ENCODE peak calls at places on chromosomes 6 and 20, in seven cellular contexts. C is AG04450; M is fibroblast of lung; V is adrenal gland; R is CD4-positive, alpha-beta T cell; S is fibroblast of pulmonary artery; G is breast epithelium. X is an unnamed sample.

GRCh38 chr20:36214684-36215256 is 21.5 kb upstream of the AAR2 start:
- DNase-seq in M (peak), C (peak), V (no peak), S (peak), G (no peak), R (no peak), X (peak)

GRCh38 chr6:36676142-36677058 is 2.1 kb upstream of the CDKN1A start:
- DNase-seq in G (peak), R (no peak), M (peak), C (no peak), S (no peak), V (no peak), X (peak)

GRCh38 chr20:40648505-40649072 is 40.4 kb downstream of the MAFB start:
- DNase-seq in S (no peak), V (peak), G (no peak), C (no peak), M (no peak), R (no peak), X (no peak)

GRCh38 chr20:17083738-17084137 is 143.1 kb upstream of the PCSK2 start:
- DNase-seq in C (no peak), S (no peak), G (no peak), R (no peak), V (no peak), M (peak), X (no peak)

GRCh38 chr6:21965953-21966539 is 330.8 kb downstream of the PRL start:
- DNase-seq in C (no peak), G (no peak), M (no peak), V (no peak), R (no peak), S (no peak), X (no peak)

GRCh38 chr20:32585519-32586127 is 490 bp upstream of the NOL4L start:
- DNase-seq in R (no peak), C (no peak), G (no peak), V (no peak), M (no peak), S (no peak), X (no peak)

GRCh38 chr20:38725458-38725958 is 1.2 kb downstream of the SLC32A1 start:
- DNase-seq in M (no peak), S (no peak), C (no peak), R (no peak), V (no peak), G (no peak), X (no peak)

GRCh38 chr6:166512567-166512966 is 73.9 kb downstream of the RAMACL start:
- DNase-seq in R (peak), S (no peak), M (no peak), V (no peak), G (no peak), C (no peak), X (no peak)

GRCh38 chr20:31547720-31548298 is 33.6 kb downstream of the HM13 start:
- DNase-seq in S (no peak), R (no peak), M (no peak), V (no peak), C (no peak), G (no peak), X (no peak)

GRCh38 chr20:39347626-39348025 is 385.5 kb downstream of the DHX35 start:
- DNase-seq in S (no peak), R (no peak), V (no peak), M (no peak), G (no peak), C (no peak), X (no peak)

GRCh38 chr20:22966787-22967464 is 68.2 kb upstream of the SSTR4 start:
- DNase-seq in M (no peak), R (no peak), S (no peak), C (no peak), V (no peak), G (no peak), X (no peak)

GRCh38 chr20:1509237-1509636 is 18.0 kb upstream of the SIRPB2 start:
- DNase-seq in R (peak), C (no peak), M (peak), V (no peak), S (peak), G (no peak), X (peak)
- TF ChIP-seq CTCF in R (peak), C (peak), M (peak), V (peak), S (peak), G (no peak), X (peak)

DNA sequence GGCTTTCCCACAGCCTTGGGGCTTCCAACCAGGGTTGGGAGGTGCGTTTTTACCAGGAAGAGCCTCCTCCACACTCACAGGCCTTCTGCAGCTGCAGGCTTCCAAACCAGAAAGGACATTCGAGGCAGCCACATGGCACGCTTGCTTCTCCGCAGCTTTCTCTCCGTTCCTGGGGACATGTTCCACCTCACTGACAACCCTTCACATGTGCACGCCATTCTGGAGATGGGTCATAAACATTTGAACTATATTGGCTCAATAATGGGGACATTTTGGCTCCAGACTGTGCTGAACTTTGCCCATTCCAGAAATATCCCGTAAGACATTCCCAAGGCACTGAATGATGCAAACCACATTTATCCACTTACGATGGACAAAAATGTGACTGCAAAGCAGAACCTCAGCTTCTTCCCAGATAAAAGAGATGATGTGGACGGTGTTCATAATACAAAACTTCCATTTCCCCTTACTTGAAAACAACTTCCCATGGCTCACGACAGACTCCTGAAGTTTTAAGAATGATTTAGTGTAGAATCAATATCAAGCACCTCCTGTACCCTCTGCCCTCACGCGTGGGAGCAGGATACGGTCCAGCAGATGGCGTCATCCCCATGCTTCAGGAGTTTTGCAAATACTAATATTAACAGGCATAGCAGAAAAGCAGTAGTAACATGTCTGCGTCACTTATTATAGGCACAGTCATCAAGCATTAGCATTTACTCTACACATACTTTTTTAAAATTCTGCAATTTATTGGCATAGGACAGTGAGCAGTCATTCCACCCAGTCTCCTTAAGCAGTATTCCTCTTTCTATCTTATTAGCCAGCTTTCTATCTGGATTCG is 25.4 kb upstream of the FOXF2 start:
- DNase-seq in S (no peak), R (no peak), G (no peak), M (no peak), V (no peak), C (no peak), X (peak)
- TF ChIP-seq CTCF in S (no peak), R (no peak), G (no peak), M (peak), V (no peak), C (peak), X (peak)

DNA sequence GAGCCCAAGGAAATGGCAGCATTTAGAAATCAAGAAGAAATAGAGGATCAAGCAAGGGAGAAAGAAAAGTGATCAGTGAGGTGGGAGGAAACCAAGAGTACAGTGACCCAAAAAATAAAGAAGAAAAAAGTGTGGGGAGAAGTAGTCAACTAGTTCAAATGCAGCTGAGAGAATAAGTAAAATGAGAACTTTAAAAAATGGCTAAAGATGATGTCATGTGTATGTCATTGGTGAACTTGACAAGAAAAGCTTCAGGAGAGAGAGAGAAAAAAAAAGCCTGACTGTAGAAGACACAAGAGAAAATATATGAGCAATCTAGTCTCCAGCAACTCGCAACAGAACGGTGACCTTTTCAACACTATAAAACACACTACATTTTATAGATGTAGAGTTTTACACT is 6.3 kb downstream of the GPR6 start:
- DNase-seq in R (no peak), V (no peak), M (no peak), S (no peak), G (no peak), C (no peak), X (no peak)
- TF ChIP-seq CTCF in R (no peak), V (no peak), M (no peak), S (no peak), G (no peak), C (no peak), X (no peak)

GRCh38 chr6:53925891-53926290 is 131.1 kb downstream of the LRRC1 start:
- DNase-seq in V (no peak), G (no peak), M (no peak), S (no peak), R (no peak), C (no peak), X (no peak)

GRCh38 chr6:53926505-53926904 is 131.7 kb downstream of the LRRC1 start:
- DNase-seq in S (peak), C (no peak), R (no peak), M (peak), V (no peak), G (peak), X (peak)

GRCh38 chr6:53922571-53922981 is 127.8 kb downstream of the LRRC1 start:
- DNase-seq in G (no peak), S (no peak), C (no peak), R (no peak), M (peak), V (no peak), X (no peak)

GRCh38 chr6:53924821-53925422 is 130.1 kb downstream of the LRRC1 start:
- DNase-seq in R (no peak), C (no peak), S (no peak), V (no peak), G (no peak), M (no peak), X (no peak)

DNA sequence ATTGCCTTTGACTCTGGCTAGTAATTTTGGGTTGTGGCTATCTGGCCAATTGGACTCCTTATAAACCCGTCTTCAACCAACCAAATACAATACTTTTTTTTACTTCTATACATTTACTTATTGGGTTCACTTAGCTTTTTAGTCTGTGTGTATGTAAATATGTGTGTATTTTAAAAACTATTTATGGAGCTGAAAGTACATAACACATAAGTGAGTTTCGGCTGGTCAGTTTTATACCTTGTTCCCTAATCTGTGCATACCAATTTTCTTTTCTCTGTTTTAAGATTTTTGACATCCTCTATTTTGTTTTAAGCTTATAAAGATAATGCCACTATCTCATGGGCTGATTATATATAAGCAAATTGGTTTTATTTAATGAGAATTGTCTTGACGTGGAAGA is 129.5 kb downstream of the LRRC1 start:
- DNase-seq in S (no peak), V (no peak), R (no peak), C (no peak), G (no peak), M (no peak), X (no peak)
- TF ChIP-seq CTCF in S (no peak), V (no peak), R (no peak), C (no peak), G (no peak), M (no peak), X (no peak)

GRCh38 chr6:29953001-29953436 is 10.7 kb downstream of the HLA-A start:
- DNase-seq in R (no peak), V (no peak), M (peak), S (peak), G (no peak), C (peak), X (peak)
- TF ChIP-seq CTCF in R (no peak), V (no peak), M (no peak), S (no peak), G (no peak), C (no peak), X (no peak)

DNA sequence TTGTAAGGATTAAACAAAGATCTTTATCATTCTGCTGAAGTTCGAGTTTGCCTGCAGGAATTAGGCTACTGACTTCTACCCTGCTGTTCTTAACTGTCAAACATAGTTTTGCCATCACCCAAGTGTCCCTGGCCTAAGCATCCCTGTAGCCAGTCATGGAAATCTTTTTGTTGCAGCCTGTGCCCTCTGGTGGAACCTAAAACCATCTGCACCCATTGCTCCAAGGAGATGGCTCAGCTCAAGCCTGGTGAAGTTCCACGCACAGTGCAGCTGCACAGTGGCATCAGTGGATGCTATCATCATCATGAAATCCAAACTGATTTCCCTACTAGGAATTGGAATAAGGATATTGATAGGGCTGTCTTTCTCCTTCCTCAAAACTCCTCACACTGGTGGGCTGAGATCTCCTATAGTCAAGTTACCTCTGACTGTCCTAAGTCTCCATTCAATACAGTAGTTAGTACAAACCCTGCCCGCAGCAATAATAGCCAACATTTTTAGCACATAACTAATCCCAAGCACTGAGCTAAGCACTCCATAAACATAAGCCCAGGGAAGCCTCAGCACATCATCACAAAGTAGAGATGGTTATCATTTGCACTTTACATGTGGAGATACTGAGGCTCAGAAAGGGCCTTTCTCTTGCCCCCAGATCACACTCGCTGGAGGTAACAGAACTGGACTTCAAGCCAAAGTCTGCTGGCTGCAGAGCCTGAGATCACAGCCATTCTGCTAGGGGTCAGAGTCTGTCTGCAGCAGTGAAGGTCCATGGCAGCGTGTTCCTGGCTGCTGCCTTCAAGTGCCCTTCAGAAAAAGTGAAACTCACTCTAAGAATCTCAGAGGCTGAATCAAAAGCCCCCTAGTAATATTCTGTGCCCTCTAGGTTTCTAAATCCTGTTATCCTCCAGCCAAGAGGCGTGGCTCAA is 77.2 kb upstream of the MC3R start:
- DNase-seq in V (peak), M (peak), R (no peak), S (no peak), C (no peak), G (no peak), X (no peak)
- TF ChIP-seq CTCF in V (peak), M (no peak), R (no peak), S (no peak), C (no peak), G (peak), X (no peak)

GRCh38 chr6:20400476-20401402 is 940 bp upstream of the E2F3 start:
- DNase-seq in G (no peak), V (peak), C (no peak), R (peak), S (peak), M (peak), X (peak)
- TF ChIP-seq CTCF in G (no peak), V (peak), C (peak), R (no peak), S (peak), M (peak), X (peak)

GRCh38 chr20:57991211-57991841 is 237.1 kb downstream of the ANKRD60 start:
- DNase-seq in C (no peak), R (no peak), V (no peak), S (no peak), G (peak), M (peak), X (peak)
- TF ChIP-seq CTCF in C (no peak), R (no peak), V (no peak), S (no peak), G (no peak), M (no peak), X (no peak)

X was measured in fibroblast of mammary gland.